ENCODE peak calls at places on chromosomes 16 and 17, in nine cellular contexts. One of them, this sample, is unnamed.

GRCh38 chr16:2964416-2965223 is 545 bp downstream of the KREMEN2 start:
- DNase-seq in HFFc6: no peak
- DNase-seq in B cell: no peak
- DNase-seq in right atrium auricular region: no peak
- DNase-seq in heart left ventricle: no peak
- DNase-seq in fibroblast of mammary gland: no peak
- DNase-seq in fibroblast of the aortic adventitia: no peak
- DNase-seq in CD4-positive, alpha-beta T cell: peak; percentile 49
- DNase-seq in mucosa of descending colon: peak; percentile 7
- DNase-seq in this sample: peak; percentile 41

GRCh38 chr16:19882641-19883040 is 2.0 kb downstream of the GPRC5B start:
- DNase-seq in HFFc6: no peak
- DNase-seq in B cell: no peak
- DNase-seq in right atrium auricular region: no peak
- DNase-seq in heart left ventricle: no peak
- DNase-seq in fibroblast of mammary gland: no peak
- DNase-seq in fibroblast of the aortic adventitia: no peak
- DNase-seq in CD4-positive, alpha-beta T cell: no peak
- DNase-seq in mucosa of descending colon: no peak
- DNase-seq in this sample: no peak

GRCh38 chr16:69830534-69831211 is 68.5 kb downstream of the WWP2 start:
- DNase-seq in HFFc6: no peak
- DNase-seq in B cell: no peak
- DNase-seq in right atrium auricular region: no peak
- DNase-seq in heart left ventricle: no peak
- DNase-seq in fibroblast of mammary gland: no peak
- DNase-seq in fibroblast of the aortic adventitia: no peak
- DNase-seq in CD4-positive, alpha-beta T cell: no peak
- DNase-seq in mucosa of descending colon: no peak
- DNase-seq in this sample: no peak

GRCh38 chr16:83852774-83853173 is 45.0 kb downstream of the HSBP1 start:
- DNase-seq in HFFc6: no peak
- DNase-seq in B cell: no peak
- DNase-seq in right atrium auricular region: no peak
- DNase-seq in heart left ventricle: no peak
- DNase-seq in fibroblast of mammary gland: no peak
- DNase-seq in fibroblast of the aortic adventitia: no peak
- DNase-seq in CD4-positive, alpha-beta T cell: no peak
- DNase-seq in mucosa of descending colon: no peak
- DNase-seq in this sample: no peak

GRCh38 chr16:89137666-89138512 is 33.7 kb upstream of the CDH15 start:
- DNase-seq in HFFc6: no peak
- DNase-seq in B cell: no peak
- DNase-seq in right atrium auricular region: no peak
- DNase-seq in heart left ventricle: peak; percentile 49
- DNase-seq in fibroblast of mammary gland: no peak
- DNase-seq in fibroblast of the aortic adventitia: no peak
- DNase-seq in CD4-positive, alpha-beta T cell: no peak
- DNase-seq in mucosa of descending colon: no peak
- DNase-seq in this sample: no peak

GRCh38 chr17:19714542-19715411 is 1.6 kb downstream of the SLC47A2 start:
- DNase-seq in HFFc6: no peak
- DNase-seq in B cell: no peak
- DNase-seq in right atrium auricular region: no peak
- DNase-seq in heart left ventricle: no peak
- DNase-seq in fibroblast of mammary gland: no peak
- DNase-seq in fibroblast of the aortic adventitia: no peak
- DNase-seq in CD4-positive, alpha-beta T cell: no peak
- DNase-seq in mucosa of descending colon: peak; percentile 56
- DNase-seq in this sample: no peak

GRCh38 chr17:34997355-34997862 is 17.1 kb downstream of the LIG3 start:
- DNase-seq in HFFc6: peak; percentile 39
- DNase-seq in B cell: no peak
- DNase-seq in right atrium auricular region: no peak
- DNase-seq in heart left ventricle: no peak
- DNase-seq in fibroblast of mammary gland: peak; percentile 62
- DNase-seq in fibroblast of the aortic adventitia: peak; percentile 91
- DNase-seq in CD4-positive, alpha-beta T cell: no peak
- DNase-seq in mucosa of descending colon: peak; percentile 46
- DNase-seq in this sample: no peak

GRCh38 chr16:21952040-21952792 is 945 bp upstream of the UQCRC2 start:
- DNase-seq in HFFc6: peak; percentile 52
- DNase-seq in B cell: peak; percentile 77
- DNase-seq in right atrium auricular region: peak; percentile 72
- DNase-seq in heart left ventricle: peak; percentile 65
- DNase-seq in fibroblast of mammary gland: peak; percentile 70
- DNase-seq in fibroblast of the aortic adventitia: peak; percentile 72
- DNase-seq in CD4-positive, alpha-beta T cell: peak; percentile 58
- DNase-seq in mucosa of descending colon: peak; percentile 94
- DNase-seq in this sample: peak; percentile 64

GRCh38 chr17:28974451-28974850 is 23.1 kb upstream of the PHF12 start:
- DNase-seq in HFFc6: no peak
- DNase-seq in B cell: no peak
- DNase-seq in right atrium auricular region: no peak
- DNase-seq in heart left ventricle: no peak
- DNase-seq in fibroblast of mammary gland: no peak
- DNase-seq in fibroblast of the aortic adventitia: no peak
- DNase-seq in CD4-positive, alpha-beta T cell: no peak
- DNase-seq in mucosa of descending colon: no peak
- DNase-seq in this sample: no peak

GRCh38 chr16:80065565-80065964 is 465.0 kb upstream of the MAF start:
- DNase-seq in HFFc6: no peak
- DNase-seq in B cell: no peak
- DNase-seq in right atrium auricular region: no peak
- DNase-seq in heart left ventricle: no peak
- DNase-seq in fibroblast of mammary gland: no peak
- DNase-seq in fibroblast of the aortic adventitia: no peak
- DNase-seq in CD4-positive, alpha-beta T cell: no peak
- DNase-seq in mucosa of descending colon: no peak
- DNase-seq in this sample: no peak

GRCh38 chr17:71402007-71402406 is 718.8 kb upstream of the SOX9 start:
- DNase-seq in HFFc6: no peak
- DNase-seq in B cell: no peak
- DNase-seq in right atrium auricular region: no peak
- DNase-seq in heart left ventricle: no peak
- DNase-seq in fibroblast of mammary gland: no peak
- DNase-seq in fibroblast of the aortic adventitia: no peak
- DNase-seq in CD4-positive, alpha-beta T cell: no peak
- DNase-seq in mucosa of descending colon: no peak
- DNase-seq in this sample: no peak

GRCh38 chr16:49884033-49884707 is 28.3 kb upstream of the ZNF423 start:
- DNase-seq in HFFc6: no peak
- DNase-seq in B cell: no peak
- DNase-seq in right atrium auricular region: no peak
- DNase-seq in heart left ventricle: no peak
- DNase-seq in fibroblast of mammary gland: peak; percentile 3
- DNase-seq in fibroblast of the aortic adventitia: peak; percentile 8
- DNase-seq in CD4-positive, alpha-beta T cell: no peak
- DNase-seq in mucosa of descending colon: peak; percentile 71
- DNase-seq in this sample: no peak

GRCh38 chr17:34235389-34236028 is 19.6 kb upstream of the CCL2 start:
- DNase-seq in HFFc6: no peak
- DNase-seq in B cell: no peak
- DNase-seq in right atrium auricular region: peak; percentile 75
- DNase-seq in heart left ventricle: peak; percentile 78
- DNase-seq in fibroblast of mammary gland: peak; percentile 33
- DNase-seq in fibroblast of the aortic adventitia: peak; percentile 75
- DNase-seq in CD4-positive, alpha-beta T cell: no peak
- DNase-seq in mucosa of descending colon: peak; percentile 55
- DNase-seq in this sample: no peak

GRCh38 chr17:43042025-43042424 is 17.0 kb downstream of the RND2 start:
- DNase-seq in HFFc6: no peak
- DNase-seq in B cell: no peak
- DNase-seq in right atrium auricular region: no peak
- DNase-seq in heart left ventricle: no peak
- DNase-seq in fibroblast of mammary gland: no peak
- DNase-seq in fibroblast of the aortic adventitia: no peak
- DNase-seq in CD4-positive, alpha-beta T cell: no peak
- DNase-seq in mucosa of descending colon: no peak
- DNase-seq in this sample: no peak

GRCh38 chr17:77304051-77304745 is 163.4 kb downstream of the SEC14L1 start:
- DNase-seq in HFFc6: no peak
- DNase-seq in B cell: no peak
- DNase-seq in right atrium auricular region: no peak
- DNase-seq in heart left ventricle: no peak
- DNase-seq in fibroblast of mammary gland: no peak
- DNase-seq in fibroblast of the aortic adventitia: no peak
- DNase-seq in CD4-positive, alpha-beta T cell: no peak
- DNase-seq in mucosa of descending colon: no peak
- DNase-seq in this sample: no peak

GRCh38 chr16:71894229-71894920 is 956 bp upstream of the IST1 start:
- DNase-seq in HFFc6: peak; percentile 52
- DNase-seq in B cell: peak; percentile 46
- DNase-seq in right atrium auricular region: peak; percentile 76
- DNase-seq in heart left ventricle: no peak
- DNase-seq in fibroblast of mammary gland: peak; percentile 68
- DNase-seq in fibroblast of the aortic adventitia: peak; percentile 68
- DNase-seq in CD4-positive, alpha-beta T cell: peak; percentile 13
- DNase-seq in mucosa of descending colon: peak; percentile 71
- DNase-seq in this sample: peak; percentile 28

GRCh38 chr16:80962879-80963278 is 43.8 kb downstream of the CMC2 start:
- DNase-seq in HFFc6: no peak
- DNase-seq in B cell: no peak
- DNase-seq in right atrium auricular region: no peak
- DNase-seq in heart left ventricle: no peak
- DNase-seq in fibroblast of mammary gland: no peak
- DNase-seq in fibroblast of the aortic adventitia: no peak
- DNase-seq in CD4-positive, alpha-beta T cell: no peak
- DNase-seq in mucosa of descending colon: no peak
- DNase-seq in this sample: no peak

GRCh38 chr16:59305850-59306249 is 571.7 kb upstream of the GOT2 start:
- DNase-seq in HFFc6: no peak
- DNase-seq in B cell: no peak
- DNase-seq in right atrium auricular region: no peak
- DNase-seq in heart left ventricle: no peak
- DNase-seq in fibroblast of mammary gland: no peak
- DNase-seq in fibroblast of the aortic adventitia: no peak
- DNase-seq in CD4-positive, alpha-beta T cell: no peak
- DNase-seq in mucosa of descending colon: no peak
- DNase-seq in this sample: no peak

GRCh38 chr17:29149431-29150064 is 30.6 kb downstream of the MYO18A start:
- DNase-seq in HFFc6: no peak
- DNase-seq in B cell: peak; percentile 64
- DNase-seq in right atrium auricular region: no peak
- DNase-seq in heart left ventricle: no peak
- DNase-seq in fibroblast of mammary gland: no peak
- DNase-seq in fibroblast of the aortic adventitia: peak; percentile 70
- DNase-seq in CD4-positive, alpha-beta T cell: no peak
- DNase-seq in mucosa of descending colon: no peak
- DNase-seq in this sample: no peak

GRCh38 chr16:3696425-3697218 is 20.7 kb downstream of the TRAP1 start:
- DNase-seq in HFFc6: peak; percentile 96
- DNase-seq in B cell: no peak
- DNase-seq in right atrium auricular region: no peak
- DNase-seq in heart left ventricle: no peak
- DNase-seq in fibroblast of mammary gland: peak; percentile 91
- DNase-seq in fibroblast of the aortic adventitia: peak; percentile 89
- DNase-seq in CD4-positive, alpha-beta T cell: no peak
- DNase-seq in mucosa of descending colon: no peak
- DNase-seq in this sample: no peak

GRCh38 chr16:901715-902601 is 68.8 kb downstream of the LMF1 start:
- DNase-seq in HFFc6: no peak
- DNase-seq in B cell: no peak
- DNase-seq in right atrium auricular region: no peak
- DNase-seq in heart left ventricle: peak; percentile 63
- DNase-seq in fibroblast of mammary gland: no peak
- DNase-seq in fibroblast of the aortic adventitia: no peak
- DNase-seq in CD4-positive, alpha-beta T cell: no peak
- DNase-seq in mucosa of descending colon: no peak
- DNase-seq in this sample: no peak
- TF ChIP-seq CTCF in HFFc6: no peak
- TF ChIP-seq CTCF in B cell: no peak
- TF ChIP-seq CTCF in right atrium auricular region: no peak
- TF ChIP-seq CTCF in heart left ventricle: no peak
- TF ChIP-seq CTCF in fibroblast of mammary gland: no peak
- TF ChIP-seq CTCF in fibroblast of the aortic adventitia: no peak
- TF ChIP-seq CTCF in CD4-positive, alpha-beta T cell: no peak
- TF ChIP-seq CTCF in mucosa of descending colon: no peak
- TF ChIP-seq CTCF in this sample: no peak

GRCh38 chr17:74759243-74759801 is 10.9 kb downstream of the NHERF1 start:
- DNase-seq in HFFc6: no peak
- DNase-seq in B cell: peak; percentile 56
- DNase-seq in right atrium auricular region: no peak
- DNase-seq in heart left ventricle: no peak
- DNase-seq in fibroblast of mammary gland: no peak
- DNase-seq in fibroblast of the aortic adventitia: no peak
- DNase-seq in CD4-positive, alpha-beta T cell: peak; percentile 46
- DNase-seq in mucosa of descending colon: no peak
- DNase-seq in this sample: peak; percentile 45
- TF ChIP-seq CTCF in HFFc6: no peak
- TF ChIP-seq CTCF in B cell: no peak
- TF ChIP-seq CTCF in right atrium auricular region: no peak
- TF ChIP-seq CTCF in heart left ventricle: no peak
- TF ChIP-seq CTCF in fibroblast of mammary gland: no peak
- TF ChIP-seq CTCF in fibroblast of the aortic adventitia: no peak
- TF ChIP-seq CTCF in CD4-positive, alpha-beta T cell: peak; percentile 38
- TF ChIP-seq CTCF in mucosa of descending colon: no peak
- TF ChIP-seq CTCF in this sample: no peak

GRCh38 chr16:57675752-57676623 is 7.9 kb downstream of the ADGRG3 start:
- DNase-seq in HFFc6: no peak
- DNase-seq in B cell: no peak
- DNase-seq in right atrium auricular region: peak; percentile 66
- DNase-seq in heart left ventricle: peak; percentile 36
- DNase-seq in fibroblast of mammary gland: peak; percentile 8
- DNase-seq in fibroblast of the aortic adventitia: peak; percentile 24
- DNase-seq in CD4-positive, alpha-beta T cell: no peak
- DNase-seq in mucosa of descending colon: no peak
- DNase-seq in this sample: no peak
- TF ChIP-seq CTCF in HFFc6: no peak
- TF ChIP-seq CTCF in B cell: no peak
- TF ChIP-seq CTCF in right atrium auricular region: no peak
- TF ChIP-seq CTCF in heart left ventricle: no peak
- TF ChIP-seq CTCF in fibroblast of mammary gland: no peak
- TF ChIP-seq CTCF in fibroblast of the aortic adventitia: no peak
- TF ChIP-seq CTCF in CD4-positive, alpha-beta T cell: no peak
- TF ChIP-seq CTCF in mucosa of descending colon: no peak
- TF ChIP-seq CTCF in this sample: no peak

DNA sequence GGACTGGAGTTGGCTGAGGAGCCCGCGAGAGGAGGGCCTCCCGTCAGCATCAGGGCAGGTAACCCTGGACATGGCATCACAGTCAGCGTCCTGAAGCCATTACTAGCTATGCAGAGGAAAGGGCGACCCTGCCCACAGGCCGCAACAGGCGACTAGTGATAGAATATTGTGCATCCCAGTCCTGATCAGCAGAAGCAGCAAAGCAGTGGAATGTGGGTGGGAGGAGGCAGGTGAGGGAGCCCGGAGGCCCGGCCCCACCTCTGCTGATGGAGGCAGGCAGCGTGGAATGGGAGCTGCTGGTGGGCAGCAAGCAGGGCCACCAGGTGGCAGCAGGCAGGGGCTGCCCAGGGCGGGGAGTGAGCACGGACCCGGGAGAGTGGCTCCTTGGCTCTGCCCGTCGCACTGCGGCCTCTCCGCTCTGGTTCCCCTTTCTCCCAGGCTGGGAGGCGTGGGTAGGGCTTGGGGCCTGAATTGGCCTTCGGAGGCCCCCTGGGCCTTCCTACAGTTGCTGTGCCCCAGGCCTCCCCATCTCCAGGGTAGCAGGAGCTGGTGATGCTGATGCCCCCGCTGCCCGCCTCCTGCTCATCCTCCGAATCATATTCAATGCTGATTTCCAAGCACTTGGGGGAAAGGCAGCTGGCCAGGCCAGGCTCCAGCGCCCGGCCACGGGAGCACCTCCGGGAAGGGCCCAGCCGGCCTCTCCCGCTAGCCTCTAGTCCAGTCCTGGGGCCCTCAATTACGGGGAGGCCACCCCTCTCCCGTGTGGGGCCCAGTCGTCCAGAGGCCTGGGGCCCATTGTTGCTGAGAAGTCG is 20.2 kb downstream of the TSPOAP1 start:
- DNase-seq in HFFc6: no peak
- DNase-seq in B cell: no peak
- DNase-seq in right atrium auricular region: no peak
- DNase-seq in heart left ventricle: no peak
- DNase-seq in fibroblast of mammary gland: no peak
- DNase-seq in fibroblast of the aortic adventitia: no peak
- DNase-seq in CD4-positive, alpha-beta T cell: no peak
- DNase-seq in mucosa of descending colon: no peak
- DNase-seq in this sample: no peak
- TF ChIP-seq CTCF in HFFc6: peak; percentile 51
- TF ChIP-seq CTCF in B cell: no peak
- TF ChIP-seq CTCF in right atrium auricular region: no peak
- TF ChIP-seq CTCF in heart left ventricle: no peak
- TF ChIP-seq CTCF in fibroblast of mammary gland: no peak
- TF ChIP-seq CTCF in fibroblast of the aortic adventitia: peak; percentile 22
- TF ChIP-seq CTCF in CD4-positive, alpha-beta T cell: no peak
- TF ChIP-seq CTCF in mucosa of descending colon: no peak
- TF ChIP-seq CTCF in this sample: no peak